ENCODE peak calls at places on chromosomes 5 and 9, in eight cellular contexts. G is fibroblast of lung, F is GM12878, R is PC-3, Q is HepG2, L is MM.1S, C is neural progenitor cell, T is GM23248. J is an unnamed sample. For H3K9me3, the result is how much of the 10 kb centered on the place peaks cover.

GRCh38 chr5:82338731-82339130 is 60.6 kb upstream of the RPS23 start:
- DNase-seq in G (no peak), L (no peak), F (no peak), T (no peak), R (no peak), Q (no peak), C (no peak), J (no peak)

GRCh38 chr9:137255448-137256114 is 454 bp downstream of the NELFB start:
- DNase-seq in T (peak), L (peak), R (peak), G (peak), F (no peak), C (no peak), Q (peak), J (no peak)

GRCh38 chr5:36733183-36733582 is 126.8 kb downstream of the SLC1A3 start:
- DNase-seq in L (no peak), F (no peak), Q (no peak), R (no peak), T (no peak), C (no peak), G (no peak), J (no peak)

GRCh38 chr5:174371600-174372094 is 326.1 kb downstream of the NSG2 start:
- DNase-seq in G (no peak), T (peak), R (peak), L (no peak), Q (no peak), C (no peak), F (no peak), J (peak)

GRCh38 chr9:138042640-138043039 is 165.1 kb downstream of the CACNA1B start:
- DNase-seq in T (no peak), Q (no peak), C (no peak), G (no peak), R (no peak), L (no peak), F (no peak), J (no peak)

GRCh38 chr5:40958811-40959210 is 49.5 kb downstream of the C7 start:
- DNase-seq in T (no peak), G (peak), L (no peak), R (peak), Q (no peak), F (no peak), C (no peak), J (no peak)

GRCh38 chr5:154782812-154783592 is 27.8 kb downstream of the LARP1 start:
- DNase-seq in Q (no peak), C (peak), L (no peak), R (no peak), T (no peak), G (no peak), F (no peak), J (no peak)

GRCh38 chr5:80481019-80481893 is 6.6 kb upstream of the FAM151B start:
- DNase-seq in L (peak), T (peak), R (peak), C (peak), Q (peak), F (peak), G (peak), J (peak)

GRCh38 chr5:5755888-5756287 is 333.4 kb downstream of the ICE1 start:
- DNase-seq in G (no peak), C (no peak), R (no peak), Q (no peak), L (no peak), F (peak), T (no peak), J (no peak)

GRCh38 chr5:1523480-1523792 is 324 bp downstream of the LPCAT1 start:
- DNase-seq in L (no peak), G (no peak), Q (no peak), R (no peak), T (peak), C (peak), F (no peak), J (no peak)

GRCh38 chr5:77218263-77218662 is 7.8 kb downstream of the PDE8B start:
- DNase-seq in Q (no peak), C (peak), G (no peak), R (peak), F (no peak), L (no peak), T (peak), J (no peak)

GRCh38 chr5:2746642-2747041 is 4.8 kb downstream of the IRX2 start:
- DNase-seq in G (no peak), F (no peak), Q (no peak), R (peak), T (peak), C (no peak), L (no peak), J (no peak)

GRCh38 chr9:14205463-14205862 is 108.5 kb downstream of the NFIB start:
- DNase-seq in C (no peak), F (no peak), L (no peak), T (peak), Q (no peak), G (peak), R (peak), J (peak)

GRCh38 chr9:89533396-89534187 is 35.7 kb upstream of the SEMA4D start:
- DNase-seq in C (no peak), Q (no peak), F (no peak), T (no peak), G (no peak), R (no peak), L (no peak), J (no peak)

GRCh38 chr9:119026120-119026519 is 343.1 kb downstream of the BRINP1 start:
- DNase-seq in Q (no peak), R (no peak), T (peak), G (no peak), L (no peak), F (no peak), C (no peak), J (no peak)

GRCh38 chr9:95124582-95125359 is 192.7 kb downstream of the FANCC start:
- DNase-seq in C (peak), F (no peak), L (no peak), G (no peak), Q (no peak), R (no peak), T (peak), J (no peak)

GRCh38 chr9:95127249-95128176 is 190.0 kb downstream of the FANCC start:
- DNase-seq in C (peak), Q (peak), G (peak), L (peak), R (peak), F (no peak), T (peak), J (peak)

GRCh38 chr9:95128177-95128524 is 189.4 kb downstream of the FANCC start:
- DNase-seq in C (no peak), L (no peak), R (no peak), Q (no peak), G (no peak), T (no peak), F (no peak), J (no peak)

GRCh38 chr9:95125652-95126051 is 191.9 kb downstream of the FANCC start:
- DNase-seq in L (no peak), Q (no peak), G (no peak), F (no peak), R (no peak), C (no peak), T (no peak), J (no peak)

DNA sequence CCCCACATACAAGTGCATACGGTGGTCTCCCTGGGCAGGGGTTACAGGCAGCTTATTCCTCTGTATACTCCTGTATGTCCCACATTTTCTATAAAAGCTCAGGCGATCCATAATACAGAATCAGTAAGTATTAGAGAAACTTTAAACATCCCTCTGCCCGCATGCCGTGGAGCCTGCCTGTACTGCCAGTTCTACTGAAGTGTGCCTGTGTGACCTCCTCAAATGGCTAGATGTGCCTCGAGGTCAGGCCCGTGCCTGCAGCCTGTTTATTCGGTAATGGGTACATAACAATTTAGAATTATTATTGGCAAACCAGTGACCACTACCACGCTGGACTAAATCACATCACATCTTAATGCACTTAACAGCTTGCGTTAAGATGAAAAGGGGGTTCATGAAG is 190.8 kb downstream of the FANCC start:
- DNase-seq in G (no peak), Q (no peak), C (no peak), T (no peak), F (no peak), R (no peak), L (no peak), J (no peak)
- H3K4me3 ChIP-seq in G (no peak), Q (no peak), C (no peak), T (no peak), F (no peak), R (no peak), L (no peak), J (no peak)

DNA sequence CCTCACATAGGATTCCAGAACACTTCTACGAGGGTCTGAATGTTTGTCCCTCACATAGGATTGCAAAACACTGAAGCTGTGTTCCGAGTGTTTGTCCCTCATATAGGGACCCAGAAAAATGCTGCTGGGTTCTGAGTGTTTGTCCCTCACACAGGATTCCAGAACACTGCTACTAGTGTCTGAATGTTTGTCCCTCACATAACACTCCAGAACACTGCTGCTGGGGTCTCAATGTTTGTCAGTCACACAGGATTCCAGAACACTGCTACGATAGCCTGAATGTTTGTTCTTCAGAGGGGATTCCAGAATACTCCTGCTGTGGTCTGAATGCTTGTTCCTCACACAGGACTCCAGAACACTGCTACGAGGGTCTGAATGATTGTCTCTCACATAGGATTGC is 218.7 kb downstream of the FOXD4L6 start:
- DNase-seq in Q (no peak), C (no peak), F (no peak), T (no peak), L (no peak), G (no peak), R (no peak), J (no peak)
- H3K9me3 ChIP-seq in Q (half or more), C (under half), F (under half), T (under half), L (under half), G (under half), R (under half), J (under half)

DNA sequence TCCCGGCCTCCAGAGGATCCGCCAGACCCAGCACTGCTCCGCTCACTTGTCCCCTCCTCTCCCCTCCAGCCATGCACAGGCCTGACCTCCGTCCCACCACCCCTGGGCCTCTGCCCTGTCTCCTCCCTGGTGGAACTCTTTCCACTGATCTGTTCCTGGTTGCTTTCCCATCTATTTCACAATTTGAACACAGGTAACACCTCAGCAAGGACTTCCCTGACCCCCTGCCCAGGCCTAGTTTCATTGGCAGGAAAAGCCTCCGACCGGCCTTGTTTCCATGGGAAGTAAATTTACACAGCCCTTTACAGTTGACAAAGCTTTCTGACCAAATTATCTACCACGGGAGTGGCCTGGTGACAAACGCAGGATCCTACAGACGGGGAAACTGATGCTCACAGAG is 14.8 kb downstream of the QSOX2 start:
- DNase-seq in L (no peak), C (no peak), T (no peak), Q (no peak), R (no peak), F (no peak), G (no peak), J (no peak)
- TF ChIP-seq EZH2 in L (no peak), C (no peak), T (no peak), Q (no peak), R (no peak), F (no peak), G (no peak), J (no peak)

GRCh38 chr5:84249918-84250635 is 134.6 kb downstream of the EDIL3 start:
- DNase-seq in F (no peak), Q (no peak), R (peak), C (peak), T (peak), G (peak), L (no peak), J (no peak)
- H3K4me3 ChIP-seq in F (no peak), Q (no peak), R (peak), C (no peak), T (peak), G (no peak), L (no peak), J (no peak)

GRCh38 chr9:117526674-117527073 is 111.8 kb upstream of the ASTN2 start:
- DNase-seq in T (no peak), L (no peak), F (no peak), R (no peak), Q (no peak), C (no peak), G (no peak), J (no peak)

GRCh38 chr9:117523531-117524153 is 108.8 kb upstream of the ASTN2 start:
- DNase-seq in L (no peak), G (no peak), F (no peak), C (no peak), R (no peak), T (no peak), Q (no peak), J (no peak)

DNA sequence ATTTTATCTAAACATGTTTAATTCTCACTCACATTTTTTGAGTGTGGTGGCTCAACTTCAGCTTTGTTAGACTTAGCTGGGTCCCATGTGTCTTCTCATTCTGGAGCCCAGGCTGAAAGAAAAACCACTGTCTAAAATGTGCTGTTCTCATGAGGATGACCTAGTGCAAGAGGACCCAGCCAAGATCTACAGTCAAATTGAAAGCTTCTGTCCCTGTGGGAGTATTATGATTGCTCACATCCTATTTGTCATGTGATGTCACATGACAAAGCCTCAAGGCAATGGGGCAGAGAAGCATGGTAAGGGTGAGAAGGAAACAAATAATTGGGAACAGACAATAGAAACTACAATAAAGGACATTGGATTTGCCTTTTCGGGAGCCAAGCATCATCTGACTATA is 113.4 kb upstream of the ASTN2 start:
- DNase-seq in R (no peak), C (no peak), L (no peak), G (no peak), T (peak), Q (no peak), F (no peak), J (no peak)
- H3K9me3 ChIP-seq in R (under half), C (under half), L (under half), G (under half), T (under half), Q (under half), F (under half), J (under half)

GRCh38 chr5:108524564-108524963 is 142.7 kb upstream of the FBXL17 start:
- DNase-seq in F (no peak), C (no peak), R (no peak), Q (no peak), G (no peak), T (no peak), L (no peak), J (no peak)
- TF ChIP-seq EZH2 in F (no peak), C (no peak), R (no peak), Q (no peak), G (no peak), T (no peak), L (no peak), J (no peak)

GRCh38 chr5:178387061-178387855 is 154.7 kb upstream of the PHYKPL start:
- DNase-seq in L (no peak), F (no peak), R (no peak), G (no peak), T (no peak), Q (no peak), C (no peak), J (no peak)

GRCh38 chr5:178386532-178386931 is 153.9 kb upstream of the PHYKPL start:
- DNase-seq in T (no peak), R (no peak), G (no peak), L (no peak), F (no peak), Q (no peak), C (no peak), J (no peak)

GRCh38 chr5:178388381-178389030 is 155.9 kb upstream of the PHYKPL start:
- DNase-seq in G (peak), R (no peak), T (peak), L (no peak), Q (no peak), C (no peak), F (no peak), J (no peak)

GRCh38 chr5:178389031-178389729 is 156.6 kb upstream of the PHYKPL start:
- DNase-seq in L (no peak), C (no peak), Q (no peak), T (no peak), F (no peak), R (no peak), G (no peak), J (no peak)

GRCh38 chr5:178387856-178388190 is 155.2 kb upstream of the PHYKPL start:
- DNase-seq in Q (no peak), F (no peak), R (no peak), T (no peak), L (no peak), C (no peak), G (no peak), J (no peak)
- H3K4me3 ChIP-seq in Q (no peak), F (no peak), R (no peak), T (no peak), L (no peak), C (no peak), G (no peak), J (no peak)

DNA sequence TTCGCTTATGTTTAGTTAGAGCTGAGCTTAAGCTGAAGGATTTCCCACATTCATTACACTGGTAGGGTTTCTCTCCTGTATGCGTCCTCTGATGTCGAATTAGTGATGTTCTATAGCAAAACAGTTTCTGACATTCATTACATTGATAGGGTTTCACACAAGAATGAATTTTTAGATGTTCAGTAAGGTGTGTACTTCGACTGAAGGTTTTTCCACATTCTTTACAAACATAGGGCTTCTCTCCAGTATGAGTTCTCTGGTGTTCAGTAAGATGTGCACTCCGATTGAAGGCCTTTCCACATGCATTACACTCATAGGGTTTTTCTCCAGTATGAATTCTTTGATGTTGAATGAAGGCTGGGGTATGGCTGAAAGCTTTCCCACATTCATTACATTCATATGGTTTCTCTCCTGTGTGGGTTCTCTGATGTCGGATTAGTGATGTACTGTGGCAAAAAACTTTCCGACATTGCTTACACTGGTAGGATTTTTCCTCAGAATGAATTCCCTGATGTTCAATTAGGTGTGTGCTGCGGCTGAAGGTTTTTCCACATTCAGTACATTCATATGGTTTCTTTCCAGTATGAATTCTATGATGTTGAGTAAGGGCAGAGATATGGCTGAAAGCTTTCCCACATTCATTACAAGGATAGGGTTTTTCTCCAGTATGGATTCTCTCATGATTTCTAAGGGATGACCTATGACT is 14.6 kb downstream of the ZNF883 start:
- DNase-seq in T (peak), Q (no peak), G (peak), R (no peak), F (no peak), L (no peak), C (no peak), J (no peak)
- H3K9me3 ChIP-seq in T (under half), Q (half or more), G (under half), R (under half), F (under half), L (under half), C (half or more), J (under half)

GRCh38 chr9:124016152-124017063 is 4.8 kb downstream of the LHX2 start:
- DNase-seq in C (peak), Q (no peak), G (no peak), T (no peak), F (no peak), L (no peak), R (no peak), J (no peak)
- TF ChIP-seq EZH2 in C (no peak), Q (peak), G (peak), T (no peak), F (peak), L (no peak), R (no peak), J (no peak)